ENCODE peak calls at places on chromosomes 2 and 18, in nine cellular contexts. X is HCT116, O is GM23338, K is neural progenitor cell, A is PC-3, C is GM23248, H is OCI-LY7, V is hepatocyte, F is MM.1S. T is an unnamed sample.

GRCh38 chr2:60560734-60561649 is 7.5 kb upstream of the BCL11A start:
- DNase-seq in C (peak; percentile 65), F (peak; percentile 59), K (peak; percentile 56), O (peak; percentile 80), V (peak; percentile 63), A (peak; percentile 70), H (peak; percentile 68), X (no peak), T (no peak)

GRCh38 chr18:22558945-22559385 is 141.2 kb upstream of the CTAGE1 start:
- DNase-seq in K (peak; percentile 49), V (peak; percentile 89), H (no peak), F (no peak), X (no peak), C (peak; percentile 85), O (peak; percentile 40), A (peak; percentile 81), T (peak; percentile 33)

GRCh38 chr2:179604638-179605037 is 256.8 kb downstream of the ZNF385B start:
- DNase-seq in A (no peak), X (no peak), F (no peak), V (no peak), H (no peak), K (no peak), C (no peak), O (no peak), T (no peak)

GRCh38 chr2:7837232-7837760 is 844.6 kb upstream of the ID2 start:
- DNase-seq in A (no peak), H (peak; percentile 15), V (no peak), K (no peak), C (no peak), O (no peak), F (no peak), X (no peak), T (no peak)

GRCh38 chr2:25454824-25455611 is 113.3 kb upstream of the DNMT3A start:
- DNase-seq in X (no peak), F (no peak), V (peak; percentile 13), C (no peak), H (no peak), A (no peak), O (no peak), K (no peak), T (no peak)

GRCh38 chr18:42533010-42533409 is 578.0 kb downstream of the PIK3C3 start:
- DNase-seq in A (no peak), F (no peak), C (no peak), V (no peak), H (no peak), K (no peak), O (no peak), X (no peak), T (no peak)

GRCh38 chr2:1101982-1102381 is 151.3 kb downstream of the SNTG2 start:
- DNase-seq in X (no peak), F (no peak), H (no peak), V (no peak), O (no peak), C (no peak), A (no peak), K (no peak), T (no peak)

GRCh38 chr2:71455741-71456569 is 2.6 kb downstream of the DYSF start:
- DNase-seq in C (no peak), H (peak; percentile 7), F (no peak), A (no peak), K (no peak), O (peak; percentile 78), X (no peak), V (no peak), T (peak; percentile 63)

GRCh38 chr18:26457611-26458350 is 90.6 kb downstream of the KCTD1 start:
- DNase-seq in O (peak; percentile 95), F (no peak), K (peak; percentile 89), H (no peak), A (no peak), X (no peak), C (no peak), V (no peak), T (no peak)

GRCh38 chr18:59783138-59783537 is 85.9 kb upstream of the CCBE1 start:
- DNase-seq in C (peak; percentile 71), K (peak; percentile 65), V (peak; percentile 64), O (peak; percentile 83), A (peak; percentile 82), H (peak; percentile 51), X (peak; percentile 85), F (peak; percentile 45), T (peak; percentile 68)

GRCh38 chr2:238290715-238291549 is 2.5 kb upstream of the PER2 start:
- DNase-seq in A (no peak), F (no peak), C (no peak), H (no peak), X (no peak), K (no peak), O (no peak), V (no peak), T (no peak)

GRCh38 chr2:222074674-222075073 is 224.1 kb downstream of the PAX3 start:
- DNase-seq in H (no peak), C (no peak), F (no peak), K (no peak), X (no peak), A (no peak), O (peak; percentile 52), V (no peak), T (no peak)

GRCh38 chr2:131050896-131051295 is 42.4 kb downstream of the FAM168B start:
- DNase-seq in A (no peak), H (no peak), O (no peak), X (no peak), K (no peak), F (no peak), V (no peak), C (no peak), T (no peak)

GRCh38 chr18:74945774-74946545 is 263.0 kb downstream of the PTGR3 start:
- DNase-seq in O (no peak), V (no peak), A (peak; percentile 50), H (no peak), C (peak; percentile 30), F (no peak), X (no peak), K (no peak), T (no peak)

GRCh38 chr2:129080715-129081472 is 762.2 kb upstream of the HS6ST1 start:
- DNase-seq in F (no peak), O (no peak), X (no peak), H (no peak), C (no peak), A (no peak), K (peak; percentile 27), V (no peak), T (no peak)

GRCh38 chr2:109466674-109467575 is 146.8 kb downstream of the SEPTIN10 start:
- DNase-seq in C (peak; percentile 81), O (no peak), V (no peak), K (no peak), X (no peak), H (no peak), A (peak; percentile 52), F (no peak), T (no peak)

GRCh38 chr2:32553829-32554432 is 73.9 kb upstream of the TTC27 start:
- DNase-seq in K (peak; percentile 37), A (peak; percentile 54), F (peak; percentile 58), V (peak; percentile 48), X (peak; percentile 12), H (peak; percentile 69), O (peak; percentile 58), C (peak; percentile 63), T (peak; percentile 57)

GRCh38 chr2:143801561-143801960 is 672.3 kb downstream of the ARHGAP15 start:
- DNase-seq in K (no peak), F (no peak), O (no peak), A (no peak), V (no peak), H (no peak), X (no peak), C (no peak), T (no peak)

GRCh38 chr2:14530506-14530905 is 102.0 kb upstream of the LRATD1 start:
- DNase-seq in O (no peak), H (no peak), K (no peak), V (no peak), A (no peak), C (peak; percentile 75), F (no peak), X (no peak), T (no peak)
- TF ChIP-seq EZH2phosphoT487 in O (no peak), H (no peak), K (no peak), V (no peak), A (no peak), C (no peak), F (no peak), X (no peak), T (no peak)

DNA sequence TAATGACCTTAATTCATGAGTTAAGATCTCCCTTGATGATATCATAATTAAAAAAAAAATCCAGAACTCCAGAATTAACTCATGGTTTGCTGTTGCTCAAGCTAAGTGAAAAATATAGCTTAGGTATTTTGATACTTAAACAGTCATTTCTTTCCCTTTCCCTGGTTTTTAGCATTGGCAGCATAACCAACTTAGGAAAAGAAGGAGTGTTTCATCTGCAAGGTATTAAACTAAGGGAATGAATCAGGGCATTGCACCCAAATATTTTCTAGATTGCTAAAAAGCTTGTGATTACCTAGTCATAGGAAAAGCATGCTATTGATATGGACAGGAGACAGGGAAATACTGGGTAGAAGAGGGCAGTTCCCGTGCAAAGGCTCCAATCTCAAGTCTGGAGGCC is 207.2 kb downstream of the LRP1B start:
- DNase-seq in H (no peak), O (no peak), V (no peak), F (no peak), A (peak; percentile 41), C (peak; percentile 66), K (no peak), X (no peak), T (no peak)
- TF ChIP-seq EZH2phosphoT487 in H (no peak), O (no peak), V (no peak), F (no peak), A (no peak), C (no peak), K (no peak), X (no peak), T (no peak)

GRCh38 chr18:62457830-62458229 is 65.0 kb upstream of the ZCCHC2 start:
- DNase-seq in F (no peak), O (peak; percentile 58), H (no peak), A (no peak), K (peak; percentile 27), C (no peak), X (no peak), V (no peak), T (no peak)
- TF ChIP-seq EZH2phosphoT487 in F (no peak), O (no peak), H (no peak), A (no peak), K (no peak), C (no peak), X (no peak), V (no peak), T (no peak)

DNA sequence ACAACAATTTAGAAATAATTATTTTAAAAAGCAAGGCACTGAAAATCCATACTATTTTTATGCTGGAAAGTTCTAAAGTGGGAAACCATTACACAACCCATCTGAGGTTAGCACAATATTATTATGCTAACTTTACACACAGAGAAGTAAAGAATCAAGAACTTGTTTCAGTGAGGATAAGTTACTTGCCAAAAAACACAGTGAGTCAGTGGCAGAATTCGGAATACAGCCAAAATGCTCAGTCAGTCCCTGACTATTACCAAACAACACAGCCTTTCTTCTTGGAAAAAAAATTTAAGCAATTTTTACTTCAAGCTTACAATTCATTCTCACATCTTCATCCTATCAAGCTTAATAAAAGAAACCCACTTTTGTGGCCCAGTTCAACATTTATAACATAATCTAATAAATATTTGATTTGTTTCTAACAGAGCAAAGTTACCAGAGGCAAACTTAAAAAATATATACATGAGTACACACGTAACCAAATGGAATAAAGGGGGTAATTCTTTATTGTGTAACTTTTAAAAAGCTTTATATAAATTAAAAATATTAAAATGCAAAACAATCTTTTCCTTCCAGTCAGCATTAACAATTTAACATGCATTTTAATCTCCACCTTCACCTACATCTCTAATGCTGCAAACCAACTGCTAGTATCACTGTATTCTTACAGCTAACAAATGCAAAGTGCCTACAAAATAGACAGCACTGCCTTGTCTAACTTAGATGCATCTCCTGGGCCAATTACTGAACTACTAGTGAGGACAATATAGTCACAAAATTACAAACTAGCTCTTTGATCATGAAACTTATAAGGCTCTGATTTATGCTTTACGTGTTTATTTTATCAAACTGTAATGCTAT is 55.2 kb downstream of the CCDC88A start:
- DNase-seq in H (no peak), C (peak; percentile 90), V (no peak), K (no peak), A (peak; percentile 96), X (no peak), O (no peak), F (no peak), T (no peak)
- TF ChIP-seq EZH2phosphoT487 in H (no peak), C (no peak), V (no peak), K (no peak), A (no peak), X (no peak), O (no peak), F (no peak), T (no peak)

T was measured in SK-N-SH.